ENCODE peak calls at places on chromosomes 13 and 19, in four cellular contexts. D is HT1080, C is substantia nigra, J is osteoblast. Z is an unnamed sample.

GRCh38 chr13:99967884-99968520 is 3.6 kb downstream of the ZIC5 start:
- DNase-seq in D (no peak), C (no peak), J (peak), Z (no peak)

GRCh38 chr19:38734426-38735256 is 9.6 kb downstream of the CAPN12 start:
- DNase-seq in D (peak), J (peak), C (no peak), Z (no peak)

GRCh38 chr19:1051791-1052190 is 11.9 kb downstream of the ABCA7 start:
- DNase-seq in C (no peak), D (no peak), J (no peak), Z (no peak)

GRCh38 chr19:38734176-38734425 is 10.2 kb downstream of the CAPN12 start:
- DNase-seq in C (no peak), D (no peak), J (no peak), Z (no peak)

GRCh38 chr19:12828494-12828893 is 5.9 kb downstream of the RTBDN start:
- DNase-seq in C (no peak), D (no peak), J (peak), Z (no peak)

GRCh38 chr19:31354316-31354715 is 5.1 kb upstream of the TSHZ3 start:
- DNase-seq in J (no peak), D (no peak), C (no peak), Z (no peak)

GRCh38 chr19:7637374-7638256 is 705 bp downstream of the STXBP2 start:
- DNase-seq in C (peak), D (no peak), J (peak), Z (peak)

GRCh38 chr19:8459520-8460260 is 14.9 kb downstream of the HNRNPM start:
- DNase-seq in D (no peak), J (no peak), C (no peak), Z (peak)

GRCh38 chr13:54607421-54607820 is 1578.8 kb downstream of the OLFM4 start:
- DNase-seq in C (no peak), D (no peak), J (no peak), Z (no peak)

GRCh38 chr19:47601180-47601904 is 7.6 kb upstream of the BICRA start:
- DNase-seq in J (peak), C (no peak), D (no peak), Z (no peak)

GRCh38 chr13:106096661-106097092 is 438.8 kb downstream of the EFNB2 start:
- DNase-seq in C (no peak), J (peak), D (peak), Z (no peak)

GRCh38 chr13:64551755-64552154 is 2678.4 kb downstream of the PCDH9 start:
- DNase-seq in C (no peak), D (peak), J (no peak), Z (peak)

GRCh38 chr19:40571005-40571318 is 5.7 kb upstream of the SHKBP1 start:
- DNase-seq in C (no peak), D (no peak), J (no peak), Z (no peak)

GRCh38 chr13:100154835-100155463 is 66.1 kb downstream of the PCCA start:
- DNase-seq in C (no peak), J (no peak), D (no peak), Z (no peak)

GRCh38 chr13:34913040-34913439 is 29.0 kb upstream of the NBEA start:
- DNase-seq in C (no peak), J (no peak), D (peak), Z (peak)

GRCh38 chr13:67493835-67494234 is 263.7 kb upstream of the PCDH9 start:
- DNase-seq in D (no peak), C (no peak), J (no peak), Z (peak)

GRCh38 chr19:12806242-12807131 is at the start of gene RNASEH2A:
- DNase-seq in C (peak), J (peak), D (peak), Z (peak)

GRCh38 chr19:53553865-53554791 is 16.2 kb downstream of the ZNF331 start:
- DNase-seq in D (no peak), J (peak), C (peak), Z (peak)

GRCh38 chr19:58474291-58474996 is 1.7 kb upstream of the ZNF446 start:
- DNase-seq in C (no peak), D (peak), J (peak), Z (peak)

GRCh38 chr19:940591-941291 is 14.9 kb downstream of the ARID3A start:
- DNase-seq in D (peak), C (peak), J (peak), Z (no peak)

GRCh38 chr19:46728693-46729339 is 11.9 kb upstream of the PRKD2 start:
- DNase-seq in J (peak), D (peak), C (peak), Z (no peak)

GRCh38 chr19:46963093-46963734 is 56.4 kb upstream of the NPAS1 start:
- DNase-seq in C (no peak), D (peak), J (peak), Z (peak)

GRCh38 chr13:90701264-90701663 is 646.2 kb upstream of the MIR17HG start:
- DNase-seq in J (no peak), C (no peak), D (no peak), Z (no peak)

GRCh38 chr13:30832845-30833332 is 73.2 kb upstream of the MEDAG start:
- DNase-seq in J (no peak), D (peak), C (no peak), Z (no peak)

GRCh38 chr19:12695090-12695489 is 1.3 kb downstream of the FBXW9 start:
- DNase-seq in D (peak), C (no peak), J (peak), Z (no peak)

GRCh38 chr13:31172001-31172400 is 10.3 kb upstream of the HSPH1 start:
- DNase-seq in J (no peak), C (no peak), D (peak), Z (peak)

GRCh38 chr13:98525452-98525851 is 51.5 kb downstream of the STK24 start:
- DNase-seq in J (no peak), D (no peak), C (no peak), Z (no peak)

GRCh38 chr13:71864094-71864980 is 2.7 kb downstream of the DACH1 start:
- DNase-seq in D (no peak), J (peak), C (no peak), Z (no peak)

GRCh38 chr19:54518844-54519243 is 16.2 kb downstream of the LAIR2 start:
- DNase-seq in J (no peak), D (peak), C (no peak), Z (no peak)

GRCh38 chr13:28636078-28636477 is 22.9 kb upstream of the POMP start:
- DNase-seq in D (no peak), J (no peak), C (no peak), Z (peak)

GRCh38 chr19:34475026-34475974 is 6.3 kb upstream of the WTIP start:
- DNase-seq in D (peak), C (no peak), J (peak), Z (peak)

GRCh38 chr13:101917833-101918755 is 465.6 kb downstream of the ITGBL1 start:
- DNase-seq in C (no peak), J (peak), D (peak), Z (no peak)